ENCODE peak calls at places on chromosomes 7 and 10, in five cellular contexts. G is RPMI8226, Y is activated T-cell treated with anti-CD3 and anti-CD28 coated beads for 1 hour, P is cardiac fibroblast, Z is A549. R is an unnamed sample.

GRCh38 chr7:18018296-18019205 is 9.1 kb downstream of the PRPS1L1 start:
- DNase-seq in G (no peak), Y (no peak), P (no peak), Z (no peak), R (no peak)

GRCh38 chr7:44811093-44811492 is 14.6 kb downstream of the PPIA start:
- DNase-seq in G (no peak), Y (no peak), P (no peak), Z (no peak), R (no peak)

GRCh38 chr10:115001506-115002381 is 63.7 kb downstream of the TRUB1 start:
- DNase-seq in G (peak), Y (no peak), P (no peak), Z (no peak), R (no peak)

GRCh38 chr7:107946881-107947280 is 55.9 kb downstream of the DLD start:
- DNase-seq in G (no peak), Y (no peak), P (no peak), Z (no peak), R (no peak)

GRCh38 chr10:22058195-22058594 is 54.7 kb upstream of the DNAJC1 start:
- DNase-seq in G (no peak), Y (no peak), P (no peak), Z (no peak), R (no peak)

GRCh38 chr7:22791204-22792158 is 31.2 kb downstream of the TOMM7 start:
- DNase-seq in G (no peak), Y (no peak), P (peak), Z (peak), R (peak)

GRCh38 chr7:116152276-116152675 is 58.1 kb upstream of the TES start:
- DNase-seq in G (no peak), Y (no peak), P (no peak), Z (no peak), R (no peak)

GRCh38 chr10:90960355-90960814 is 39.5 kb upstream of the ANKRD1 start:
- DNase-seq in G (no peak), Y (no peak), P (peak), Z (peak), R (peak)

GRCh38 chr10:102808380-102808779 is 28.8 kb downstream of the CYP17A1 start:
- DNase-seq in G (no peak), Y (no peak), P (no peak), Z (no peak), R (no peak)

GRCh38 chr10:105837951-105838350 is 1196.9 kb downstream of the SORCS3 start:
- DNase-seq in G (peak), Y (no peak), P (peak), Z (no peak), R (no peak)

GRCh38 chr7:148484486-148484885 is 106.1 kb upstream of the C7orf33 start:
- DNase-seq in G (no peak), Y (no peak), P (no peak), Z (no peak), R (no peak)